ENCODE peak calls at places on chromosomes 13 and 19, in ten cellular contexts. Y is Calu3; B is hepatocyte; I is CD4-positive, alpha-beta T cell; J is RWPE2; M is fibroblast of pulmonary artery; W is stomach; O is cardiac fibroblast; K is AG10803; H is endothelial cell. S is an unnamed sample.

GRCh38 chr13:72726721-72727416 is 560 bp downstream of the MZT1 start:
- DNase-seq in Y (peak; percentile 10), B (peak; percentile 59), I (peak; percentile 1), J (no peak), M (no peak), W (peak; percentile 29), O (peak; percentile 12), K (peak; percentile 12), H (peak; percentile 32), S (peak; percentile 85)

GRCh38 chr19:50460161-50460765 is 16.0 kb upstream of the EMC10 start:
- DNase-seq in Y (peak; percentile 23), B (no peak), I (no peak), J (no peak), M (peak; percentile 30), W (no peak), O (peak; percentile 34), K (peak; percentile 32), H (no peak), S (no peak)

GRCh38 chr19:37309834-37310575 is 60.9 kb upstream of the ZNF527 start:
- DNase-seq in Y (no peak), B (peak; percentile 25), I (no peak), J (no peak), M (no peak), W (no peak), O (no peak), K (no peak), H (no peak), S (no peak)

GRCh38 chr19:48553676-48554384 is 1.9 kb downstream of the SULT2B1 start:
- DNase-seq in Y (peak; percentile 27), B (peak; percentile 90), I (no peak), J (peak; percentile 82), M (peak; percentile 70), W (peak; percentile 45), O (peak; percentile 75), K (peak; percentile 28), H (no peak), S (no peak)

GRCh38 chr19:13016628-13017305 is 21.5 kb downstream of the NFIX start:
- DNase-seq in Y (no peak), B (no peak), I (no peak), J (no peak), M (no peak), W (no peak), O (no peak), K (no peak), H (no peak), S (no peak)

GRCh38 chr19:372306-372890 is 27.8 kb upstream of the MIER2 start:
- DNase-seq in Y (no peak), B (peak; percentile 57), I (no peak), J (no peak), M (peak; percentile 78), W (peak; percentile 31), O (peak; percentile 89), K (peak; percentile 93), H (no peak), S (peak; percentile 75)

GRCh38 chr19:7004313-7004931 is 16.8 kb downstream of the MBD3L2B start:
- DNase-seq in Y (no peak), B (peak; percentile 59), I (no peak), J (no peak), M (no peak), W (no peak), O (no peak), K (peak; percentile 44), H (peak; percentile 11), S (no peak)

GRCh38 chr13:94674609-94675348 is 37.6 kb downstream of the SOX21 start:
- DNase-seq in Y (peak; percentile 28), B (peak; percentile 78), I (peak; percentile 14), J (no peak), M (peak; percentile 61), W (peak; percentile 67), O (peak; percentile 54), K (peak; percentile 35), H (peak; percentile 71), S (no peak)

GRCh38 chr19:6718741-6719539 is 1.5 kb downstream of the C3 start:
- DNase-seq in Y (peak; percentile 24), B (peak; percentile 67), I (no peak), J (no peak), M (peak; percentile 75), W (no peak), O (peak; percentile 66), K (peak; percentile 5), H (no peak), S (no peak)

GRCh38 chr19:54420383-54421168 is 5.3 kb downstream of the TTYH1 start:
- DNase-seq in Y (peak; percentile 87), B (peak; percentile 76), I (no peak), J (no peak), M (peak; percentile 76), W (no peak), O (peak; percentile 74), K (no peak), H (peak; percentile 47), S (no peak)

GRCh38 chr13:112150352-112150751 is 83.4 kb downstream of the SOX1 start:
- DNase-seq in Y (no peak), B (no peak), I (no peak), J (no peak), M (no peak), W (no peak), O (no peak), K (no peak), H (no peak), S (no peak)

GRCh38 chr13:87684850-87685735 is 13.9 kb downstream of the SLITRK5 start:
- DNase-seq in Y (no peak), B (no peak), I (no peak), J (no peak), M (no peak), W (no peak), O (no peak), K (no peak), H (no peak), S (no peak)
- TF ChIP-seq CTCF in Y (no peak), B (no peak), I (no peak), J (no peak), M (no peak), W (no peak), O (no peak), K (no peak), H (no peak), S (no peak)

DNA sequence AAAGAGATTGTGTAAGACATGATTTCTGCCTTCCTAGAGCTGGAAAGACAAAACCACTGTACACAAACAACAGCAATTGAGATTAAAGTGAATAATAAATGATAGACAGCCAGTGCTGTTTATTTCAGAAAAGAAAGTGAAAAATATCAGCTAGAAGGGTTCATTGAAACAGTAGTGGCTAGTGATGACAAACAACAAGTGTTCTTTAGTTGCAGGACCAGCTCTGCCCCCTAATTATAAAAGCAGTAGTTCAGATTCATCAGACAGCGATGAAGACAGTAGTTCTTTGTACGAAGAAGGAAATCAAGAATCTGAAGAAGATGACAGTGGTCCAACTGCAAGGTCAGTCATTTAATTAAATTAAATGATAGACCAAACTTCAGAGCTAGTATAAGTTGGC is 14.8 kb downstream of the GPALPP1 start:
- DNase-seq in Y (no peak), B (no peak), I (no peak), J (no peak), M (no peak), W (no peak), O (no peak), K (no peak), H (no peak), S (no peak)
- TF ChIP-seq CTCF in Y (no peak), B (no peak), I (no peak), J (no peak), M (no peak), W (no peak), O (no peak), K (no peak), H (no peak), S (no peak)

GRCh38 chr13:98869408-98870090 is 108.3 kb downstream of the DOCK9 start:
- DNase-seq in Y (no peak), B (no peak), I (no peak), J (no peak), M (peak; percentile 33), W (peak; percentile 29), O (peak; percentile 24), K (no peak), H (no peak), S (no peak)
- TF ChIP-seq CTCF in Y (no peak), B (peak; percentile 3), I (no peak), J (peak; percentile 22), M (peak; percentile 26), W (no peak), O (peak; percentile 24), K (peak; percentile 25), H (peak; percentile 65), S (peak; percentile 39)

DNA sequence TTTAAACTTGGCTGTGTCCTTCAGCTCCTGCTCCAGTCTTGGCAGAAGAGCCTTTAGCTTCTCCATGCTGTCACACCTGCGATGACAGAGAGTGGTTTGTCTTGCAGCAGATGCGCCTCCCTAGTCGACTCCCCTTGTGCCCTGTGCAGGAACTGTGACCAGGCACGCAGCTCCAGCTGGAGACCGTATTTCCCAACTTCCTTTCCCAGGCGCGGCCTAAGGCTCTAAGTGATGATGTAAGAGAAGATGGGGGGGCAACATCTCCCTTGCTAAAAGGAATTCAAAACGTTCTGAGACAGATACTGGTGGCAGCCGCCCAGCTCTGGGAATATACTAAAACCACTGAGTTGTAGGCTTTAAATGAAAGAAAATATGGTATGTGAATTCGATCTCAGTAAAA is 16.3 kb downstream of the DCUN1D2 start:
- DNase-seq in Y (no peak), B (no peak), I (no peak), J (no peak), M (peak; percentile 91), W (no peak), O (peak; percentile 88), K (peak; percentile 86), H (no peak), S (peak; percentile 77)
- TF ChIP-seq CTCF in Y (no peak), B (no peak), I (no peak), J (no peak), M (no peak), W (no peak), O (peak; percentile 4), K (peak; percentile 5), H (no peak), S (no peak)

GRCh38 chr19:20247016-20247683 is 80.1 kb downstream of the ZNF486 start:
- DNase-seq in Y (no peak), B (peak; percentile 58), I (peak; percentile 34), J (no peak), M (peak; percentile 18), W (peak; percentile 51), O (peak; percentile 3), K (peak; percentile 2), H (peak; percentile 45), S (no peak)
- TF ChIP-seq CTCF in Y (no peak), B (peak; percentile 64), I (peak; percentile 50), J (peak; percentile 31), M (peak; percentile 29), W (no peak), O (peak; percentile 47), K (peak; percentile 31), H (no peak), S (peak; percentile 49)

GRCh38 chr13:87084192-87084591 is 587.0 kb upstream of the SLITRK5 start:
- DNase-seq in Y (no peak), B (no peak), I (no peak), J (no peak), M (no peak), W (no peak), O (no peak), K (no peak), H (no peak), S (no peak)
- TF ChIP-seq CTCF in Y (no peak), B (no peak), I (no peak), J (no peak), M (no peak), W (no peak), O (no peak), K (no peak), H (no peak), S (no peak)

GRCh38 chr19:16185925-16186234 is 670 bp downstream of the FAM32A start:
- DNase-seq in Y (no peak), B (no peak), I (no peak), J (no peak), M (no peak), W (no peak), O (no peak), K (peak; percentile 43), H (no peak), S (no peak)
- TF ChIP-seq CTCF in Y (no peak), B (no peak), I (peak; percentile 43), J (no peak), M (peak; percentile 36), W (no peak), O (peak; percentile 43), K (no peak), H (no peak), S (peak; percentile 67)

S was measured in osteocyte.